ENCODE peak calls at places on chromosomes 2 and 18, in seven cellular contexts. U, L, F, D, T, K and W are unnamed samples.

GRCh38 chr2:69985684-69986083 is 24.3 kb upstream of the ASPRV1 start:
- DNase-seq in U (no peak), L (no peak), F (peak), D (no peak), T (no peak), K (no peak), W (no peak)

GRCh38 chr18:22439447-22439846 is 21.7 kb upstream of the CTAGE1 start:
- DNase-seq in U (no peak), L (no peak), F (no peak), D (no peak), T (no peak), K (no peak), W (no peak)

GRCh38 chr2:172434821-172435607 is 7.6 kb downstream of the ITGA6 start:
- DNase-seq in U (no peak), L (peak), F (no peak), D (peak), T (no peak), K (no peak), W (no peak)

GRCh38 chr2:10249798-10250197 is 52.9 kb upstream of the HPCAL1 start:
- DNase-seq in U (no peak), L (no peak), F (no peak), D (no peak), T (no peak), K (no peak), W (no peak)

GRCh38 chr2:216888907-216889622 is 29.2 kb upstream of the TNP1 start:
- DNase-seq in U (no peak), L (no peak), F (no peak), D (no peak), T (no peak), K (no peak), W (no peak)

GRCh38 chr2:205860146-205860545 is 177.8 kb downstream of the NRP2 start:
- DNase-seq in U (no peak), L (no peak), F (no peak), D (no peak), T (no peak), K (no peak), W (no peak)

GRCh38 chr2:46029332-46029811 is 267.8 kb upstream of the EPAS1 start:
- DNase-seq in U (no peak), L (no peak), F (no peak), D (no peak), T (no peak), K (no peak), W (no peak)

GRCh38 chr2:127706215-127706990 is 5.1 kb downstream of the SFT2D3 start:
- DNase-seq in U (no peak), L (no peak), F (no peak), D (no peak), T (no peak), K (no peak), W (no peak)

GRCh38 chr2:46490521-46491141 is 11.3 kb downstream of the TMEM247 start:
- DNase-seq in U (no peak), L (no peak), F (peak), D (peak), T (no peak), K (no peak), W (no peak)

GRCh38 chr18:44733069-44733753 is 52.5 kb downstream of the SETBP1 start:
- DNase-seq in U (no peak), L (no peak), F (peak), D (no peak), T (no peak), K (no peak), W (no peak)

GRCh38 chr2:11187083-11187619 is 31.9 kb downstream of the SLC66A3 start:
- DNase-seq in U (no peak), L (no peak), F (no peak), D (no peak), T (no peak), K (no peak), W (no peak)

GRCh38 chr2:183490930-183491329 is 366.7 kb downstream of the NUP35 start:
- DNase-seq in U (no peak), L (no peak), F (peak), D (no peak), T (no peak), K (no peak), W (no peak)

GRCh38 chr18:74092922-74093321 is 54.7 kb downstream of the FBXO15 start:
- DNase-seq in U (no peak), L (no peak), F (no peak), D (no peak), T (no peak), K (no peak), W (no peak)

GRCh38 chr18:55284614-55285013 is 303.4 kb downstream of the TCF4 start:
- DNase-seq in U (no peak), L (no peak), F (no peak), D (no peak), T (no peak), K (no peak), W (no peak)

GRCh38 chr18:11994346-11994707 is 13.0 kb downstream of the IMPA2 start:
- DNase-seq in U (no peak), L (no peak), F (no peak), D (no peak), T (no peak), K (no peak), W (no peak)

GRCh38 chr2:33426666-33427231 is 49.7 kb upstream of the RASGRP3 start:
- DNase-seq in U (no peak), L (no peak), F (no peak), D (no peak), T (no peak), K (no peak), W (no peak)

GRCh38 chr2:152629202-152629601 is 88.1 kb downstream of the PRPF40A start:
- DNase-seq in U (no peak), L (no peak), F (no peak), D (no peak), T (no peak), K (no peak), W (no peak)

GRCh38 chr2:3672861-3673670 is 15.1 kb downstream of the ALLC start:
- DNase-seq in U (no peak), L (no peak), F (no peak), D (no peak), T (no peak), K (peak), W (no peak)

GRCh38 chr2:9106338-9107167 is 100.1 kb upstream of the ASAP2 start:
- DNase-seq in U (peak), L (no peak), F (no peak), D (no peak), T (no peak), K (no peak), W (no peak)

GRCh38 chr2:32498301-32498700 is 129.5 kb upstream of the TTC27 start:
- DNase-seq in U (no peak), L (no peak), F (no peak), D (no peak), T (no peak), K (no peak), W (no peak)

GRCh38 chr2:54461251-54461650 is 5.1 kb downstream of the SPTBN1 start:
- DNase-seq in U (no peak), L (no peak), F (no peak), D (no peak), T (no peak), K (no peak), W (no peak)

GRCh38 chr2:88123164-88123974 is 4.5 kb downstream of the FABP1 start:
- DNase-seq in U (no peak), L (no peak), F (no peak), D (no peak), T (no peak), K (no peak), W (no peak)

GRCh38 chr2:186059096-186059495 is 320.5 kb downstream of the FSIP2 start:
- DNase-seq in U (no peak), L (no peak), F (peak), D (no peak), T (no peak), K (no peak), W (no peak)

GRCh38 chr2:12303181-12304030 is 413.3 kb upstream of the TRIB2 start:
- DNase-seq in U (no peak), L (no peak), F (no peak), D (peak), T (no peak), K (no peak), W (no peak)

GRCh38 chr2:61536086-61536722 is 2.0 kb downstream of the XPO1 start:
- DNase-seq in U (no peak), L (no peak), F (no peak), D (peak), T (peak), K (peak), W (no peak)

GRCh38 chr2:199977984-199978415 is 22.6 kb downstream of the MAIP1 start:
- DNase-seq in U (no peak), L (no peak), F (no peak), D (peak), T (no peak), K (no peak), W (no peak)

GRCh38 chr2:99066602-99067001 is 74.9 kb upstream of the C2orf15 start:
- DNase-seq in U (no peak), L (peak), F (peak), D (peak), T (no peak), K (no peak), W (peak)

GRCh38 chr2:178891265-178891958 is 84.2 kb upstream of the TTN start:
- DNase-seq in U (peak), L (peak), F (peak), D (peak), T (peak), K (no peak), W (peak)